ENCODE peak calls at places on chromosomes 7 and 10, in seven cellular contexts. V, F, C, B, L, G and D are unnamed samples.

GRCh38 chr7:28408105-28408973 is 4.0 kb upstream of the CREB5 start:
- DNase-seq in V (no peak), F (no peak), C (no peak), B (no peak), L (peak; percentile 83), G (no peak), D (no peak)

GRCh38 chr10:5584895-5585516 is 60.2 kb downstream of the CALML3 start:
- DNase-seq in V (peak; percentile 64), F (no peak), C (no peak), B (no peak), L (no peak), G (no peak), D (peak; percentile 44)

GRCh38 chr10:112335104-112335840 is 38.6 kb upstream of the ACSL5 start:
- DNase-seq in V (no peak), F (no peak), C (no peak), B (no peak), L (no peak), G (no peak), D (no peak)

GRCh38 chr10:32005050-32005449 is 51.2 kb downstream of the KIF5B start:
- DNase-seq in V (no peak), F (no peak), C (peak; percentile 43), B (peak; percentile 22), L (peak; percentile 67), G (no peak), D (no peak)

GRCh38 chr7:3426064-3426463 is 125.0 kb downstream of the SDK1 start:
- DNase-seq in V (no peak), F (no peak), C (no peak), B (no peak), L (no peak), G (no peak), D (no peak)

GRCh38 chr7:43637114-43637806 is 54.4 kb downstream of the STK17A start:
- DNase-seq in V (no peak), F (no peak), C (no peak), B (no peak), L (no peak), G (no peak), D (no peak)

GRCh38 chr7:33904680-33905388 is 505 bp upstream of the BMPER start:
- DNase-seq in V (peak; percentile 75), F (no peak), C (peak; percentile 3), B (no peak), L (no peak), G (no peak), D (no peak)

GRCh38 chr10:132518572-132519381 is 18.8 kb upstream of the INPP5A start:
- DNase-seq in V (no peak), F (no peak), C (no peak), B (peak; percentile 0), L (peak; percentile 81), G (peak; percentile 20), D (peak; percentile 80)

GRCh38 chr10:4545077-4545476 is 280.9 kb upstream of the AKR1E2 start:
- DNase-seq in V (no peak), F (no peak), C (no peak), B (no peak), L (no peak), G (no peak), D (no peak)

GRCh38 chr7:189719-190118 is 2.7 kb upstream of the FAM20C start:
- DNase-seq in V (no peak), F (no peak), C (no peak), B (no peak), L (no peak), G (no peak), D (no peak)

GRCh38 chr10:17923728-17924127 is 28.0 kb upstream of the SLC39A12 start:
- DNase-seq in V (no peak), F (no peak), C (no peak), B (no peak), L (peak; percentile 55), G (peak; percentile 7), D (no peak)

GRCh38 chr7:1706721-1707613 is 36.9 kb downstream of the ELFN1 start:
- DNase-seq in V (no peak), F (no peak), C (no peak), B (no peak), L (no peak), G (no peak), D (peak; percentile 82)

GRCh38 chr7:54709283-54709682 is 49.7 kb downstream of the SEC61G start:
- DNase-seq in V (no peak), F (no peak), C (no peak), B (no peak), L (no peak), G (no peak), D (no peak)

GRCh38 chr10:127148066-127148932 is 48.1 kb downstream of the INSYN2A start:
- DNase-seq in V (no peak), F (no peak), C (no peak), B (no peak), L (no peak), G (no peak), D (no peak)

GRCh38 chr7:15751191-15751701 is 64.8 kb upstream of the MEOX2 start:
- DNase-seq in V (no peak), F (no peak), C (no peak), B (no peak), L (no peak), G (no peak), D (no peak)

GRCh38 chr7:126185959-126186580 is 1066.7 kb downstream of the GRM8 start:
- DNase-seq in V (no peak), F (no peak), C (no peak), B (no peak), L (no peak), G (no peak), D (peak; percentile 46)

GRCh38 chr7:38465946-38466345 is 165.2 kb downstream of the AMPH start:
- DNase-seq in V (no peak), F (no peak), C (no peak), B (no peak), L (no peak), G (no peak), D (no peak)

GRCh38 chr7:130430841-130431713 is 9.7 kb downstream of the CEP41 start:
- DNase-seq in V (peak; percentile 77), F (no peak), C (no peak), B (no peak), L (no peak), G (no peak), D (no peak)

GRCh38 chr10:3995302-3996210 is 210.5 kb upstream of the KLF6 start:
- DNase-seq in V (no peak), F (no peak), C (no peak), B (no peak), L (peak; percentile 49), G (no peak), D (no peak)

GRCh38 chr10:89861584-89862287 is 160.3 kb downstream of the KIF20B start:
- DNase-seq in V (no peak), F (no peak), C (no peak), B (no peak), L (no peak), G (no peak), D (no peak)

GRCh38 chr10:91694170-91694794 is 61.4 kb upstream of the PPP1R3C start:
- DNase-seq in V (no peak), F (no peak), C (no peak), B (no peak), L (peak; percentile 18), G (no peak), D (no peak)

GRCh38 chr10:87657370-87657769 is 2.3 kb upstream of the PAPSS2 start:
- DNase-seq in V (no peak), F (no peak), C (no peak), B (no peak), L (no peak), G (no peak), D (no peak)

GRCh38 chr7:17441557-17441956 is 143.1 kb downstream of the AHR start:
- DNase-seq in V (no peak), F (no peak), C (no peak), B (no peak), L (no peak), G (no peak), D (no peak)

GRCh38 chr10:3924344-3924743 is 139.3 kb upstream of the KLF6 start:
- DNase-seq in V (no peak), F (no peak), C (no peak), B (no peak), L (no peak), G (no peak), D (no peak)

GRCh38 chr7:91564101-91564500 is 299.9 kb downstream of the FZD1 start:
- DNase-seq in V (no peak), F (no peak), C (no peak), B (no peak), L (no peak), G (no peak), D (no peak)

GRCh38 chr10:65742851-65743250 is 1183.0 kb upstream of the LRRTM3 start:
- DNase-seq in V (no peak), F (no peak), C (no peak), B (no peak), L (peak; percentile 98), G (no peak), D (no peak)

GRCh38 chr7:6438427-6438826 is 9.3 kb downstream of the DAGLB start:
- DNase-seq in V (no peak), F (no peak), C (no peak), B (no peak), L (peak; percentile 93), G (no peak), D (no peak)

GRCh38 chr7:91634485-91635177 is 245.9 kb downstream of the MTERF1 start:
- DNase-seq in V (peak; percentile 93), F (no peak), C (no peak), B (no peak), L (peak; percentile 92), G (peak; percentile 92), D (no peak)

GRCh38 chr7:76233538-76234281 is 32.0 kb downstream of the SRRM3 start:
- DNase-seq in V (no peak), F (no peak), C (no peak), B (no peak), L (peak; percentile 50), G (no peak), D (no peak)

GRCh38 chr7:5686131-5686530 is 95.3 kb downstream of the RNF216 start:
- DNase-seq in V (no peak), F (no peak), C (no peak), B (no peak), L (no peak), G (no peak), D (no peak)

GRCh38 chr7:7738622-7739021 is 20.2 kb upstream of the RPA3 start:
- DNase-seq in V (no peak), F (no peak), C (no peak), B (no peak), L (no peak), G (no peak), D (no peak)

GRCh38 chr7:78083466-78084120 is 285.0 kb downstream of the PHTF2 start:
- DNase-seq in V (no peak), F (no peak), C (no peak), B (no peak), L (no peak), G (no peak), D (no peak)

GRCh38 chr7:151085691-151086620 is at the start of gene AGAP3:
- DNase-seq in V (peak; percentile 77), F (peak; percentile 34), C (peak; percentile 65), B (peak; percentile 60), L (peak; percentile 90), G (peak; percentile 81), D (no peak)

GRCh38 chr10:102153093-102153620 is 968 bp downstream of the NOLC1 start:
- DNase-seq in V (no peak), F (no peak), C (no peak), B (no peak), L (no peak), G (no peak), D (no peak)